ENCODE peak calls at places on chromosomes 13 and 19, in four cellular contexts. C is cardiac muscle cell, G is neural progenitor cell, Q is PC-9. F is an unnamed sample. For H3K4me1, the result is how much of the 10 kb centered on the place peaks cover.

GRCh38 chr19:2166741-2167738 is 3.3 kb downstream of the DOT1L start:
- DNase-seq in C (peak), G (no peak), Q (no peak), F (peak)

GRCh38 chr13:83190020-83190419 is 692.3 kb downstream of the SLITRK1 start:
- DNase-seq in Q (no peak), G (no peak), C (peak), F (no peak)

GRCh38 chr13:80339841-80340642 is 884 bp downstream of the SPRY2 start:
- DNase-seq in C (peak), Q (no peak), G (peak), F (peak)

GRCh38 chr19:33634361-33635091 is 12.8 kb downstream of the CHST8 start:
- DNase-seq in C (no peak), G (no peak), Q (no peak), F (no peak)

GRCh38 chr13:48818495-48818961 is 157.2 kb upstream of the FNDC3A start:
- DNase-seq in Q (no peak), C (peak), G (no peak), F (no peak)

GRCh38 chr13:51034906-51035305 is 76.2 kb downstream of the C13orf42 start:
- DNase-seq in G (no peak), C (no peak), Q (no peak), F (no peak)

GRCh38 chr13:111206148-111206547 is 91.0 kb downstream of the ARHGEF7 start:
- DNase-seq in G (no peak), Q (no peak), C (no peak), F (no peak)

GRCh38 chr13:29901714-29902631 is 51.6 kb upstream of the UBL3 start:
- DNase-seq in C (peak), Q (peak), G (no peak), F (peak)

GRCh38 chr13:40639226-40639681 is 27.2 kb downstream of the FOXO1 start:
- DNase-seq in C (peak), G (no peak), Q (no peak), F (no peak)

GRCh38 chr19:55681131-55682087 is 6.4 kb downstream of the EPN1 start:
- DNase-seq in G (no peak), C (no peak), Q (no peak), F (no peak)

GRCh38 chr13:28854657-28855056 is 34.5 kb downstream of the MTUS2 start:
- DNase-seq in C (no peak), Q (no peak), G (peak), F (no peak)

GRCh38 chr19:42272989-42273406 is 3.9 kb downstream of the CIC start:
- DNase-seq in Q (no peak), G (no peak), C (no peak), F (no peak)

GRCh38 chr13:30308548-30308947 is 1.2 kb upstream of the KATNAL1 start:
- DNase-seq in G (no peak), Q (no peak), C (peak), F (no peak)

GRCh38 chr13:106533940-106534843 is 1.3 kb downstream of the EFNB2 start:
- DNase-seq in C (peak), G (peak), Q (peak), F (peak)

GRCh38 chr19:46753420-46754155 is 7.3 kb upstream of the STRN4 start:
- DNase-seq in G (peak), C (peak), Q (no peak), F (peak)

GRCh38 chr13:107271226-107271625 is 703.3 kb upstream of the ARGLU1 start:
- DNase-seq in Q (no peak), C (peak), G (peak), F (no peak)

GRCh38 chr19:2273356-2274184 is 8.4 kb downstream of the PEAK3 start:
- DNase-seq in G (peak), C (peak), Q (peak), F (peak)

GRCh38 chr13:60120617-60121016 is 43.1 kb downstream of the DIAPH3 start:
- DNase-seq in G (no peak), Q (no peak), C (no peak), F (no peak)

GRCh38 chr13:51271528-51272070 is 49.4 kb downstream of the FAM124A start:
- DNase-seq in C (no peak), G (no peak), Q (no peak), F (no peak)

GRCh38 chr19:40740747-40741146 is 9.5 kb downstream of the ACTMAP start:
- DNase-seq in G (no peak), C (no peak), Q (no peak), F (no peak)

GRCh38 chr13:76016799-76017198 is 380.7 kb downstream of the LMO7 start:
- DNase-seq in G (peak), C (peak), Q (no peak), F (peak)

GRCh38 chr13:105611424-105611823 is 924.0 kb downstream of the EFNB2 start:
- DNase-seq in Q (no peak), C (peak), G (no peak), F (no peak)

GRCh38 chr19:28710278-28710677 is 502.7 kb downstream of the UQCRFS1 start:
- DNase-seq in C (peak), Q (peak), G (peak), F (peak)

GRCh38 chr13:78147905-78148304 is 229.3 kb upstream of the EDNRB start:
- DNase-seq in G (no peak), C (peak), Q (peak), F (no peak)

GRCh38 chr19:50556236-50557008 is 11.8 kb downstream of the LRRC4B start:
- DNase-seq in C (peak), G (peak), Q (no peak), F (peak)

GRCh38 chr19:30665449-30665848 is 293.3 kb downstream of the ZNF536 start:
- DNase-seq in Q (no peak), G (no peak), C (no peak), F (no peak)
- H3K4me1 ChIP-seq in Q (under half), G (under half), C (under half), F (under half)

GRCh38 chr13:114101831-114102520 is 30.4 kb downstream of the RASA3 start:
- DNase-seq in Q (no peak), C (no peak), G (no peak), F (no peak)

GRCh38 chr13:114102521-114103288 is 29.7 kb downstream of the RASA3 start:
- DNase-seq in G (no peak), Q (no peak), C (no peak), F (no peak)

GRCh38 chr13:114099918-114100445 is 32.4 kb downstream of the RASA3 start:
- DNase-seq in G (peak), Q (no peak), C (peak), F (no peak)

GRCh38 chr13:114100446-114101320 is 31.7 kb downstream of the RASA3 start:
- DNase-seq in C (no peak), G (no peak), Q (no peak), F (peak)

GRCh38 chr13:114101325-114101821 is 31.1 kb downstream of the RASA3 start:
- DNase-seq in G (no peak), Q (no peak), C (no peak), F (no peak)
- H3K4me1 ChIP-seq in G (under half), Q (under half), C (under half), F (under half)

GRCh38 chr19:7870571-7871279 is 3.5 kb downstream of the PRR36 start:
- DNase-seq in G (peak), Q (peak), C (peak), F (peak)

GRCh38 chr19:7869910-7870511 is 4.2 kb downstream of the PRR36 start:
- DNase-seq in Q (peak), C (no peak), G (peak), F (peak)

GRCh38 chr19:7871530-7872305 is 2.5 kb downstream of the PRR36 start:
- DNase-seq in G (peak), Q (peak), C (peak), F (peak)

GRCh38 chr19:7872306-7873204 is 1.6 kb downstream of the PRR36 start:
- DNase-seq in C (no peak), Q (no peak), G (no peak), F (no peak)

GRCh38 chr19:7871280-7871529 is 3.0 kb downstream of the PRR36 start:
- DNase-seq in Q (no peak), C (no peak), G (no peak), F (no peak)
- H3K4me1 ChIP-seq in Q (under half), C (under half), G (under half), F (under half)

DNA sequence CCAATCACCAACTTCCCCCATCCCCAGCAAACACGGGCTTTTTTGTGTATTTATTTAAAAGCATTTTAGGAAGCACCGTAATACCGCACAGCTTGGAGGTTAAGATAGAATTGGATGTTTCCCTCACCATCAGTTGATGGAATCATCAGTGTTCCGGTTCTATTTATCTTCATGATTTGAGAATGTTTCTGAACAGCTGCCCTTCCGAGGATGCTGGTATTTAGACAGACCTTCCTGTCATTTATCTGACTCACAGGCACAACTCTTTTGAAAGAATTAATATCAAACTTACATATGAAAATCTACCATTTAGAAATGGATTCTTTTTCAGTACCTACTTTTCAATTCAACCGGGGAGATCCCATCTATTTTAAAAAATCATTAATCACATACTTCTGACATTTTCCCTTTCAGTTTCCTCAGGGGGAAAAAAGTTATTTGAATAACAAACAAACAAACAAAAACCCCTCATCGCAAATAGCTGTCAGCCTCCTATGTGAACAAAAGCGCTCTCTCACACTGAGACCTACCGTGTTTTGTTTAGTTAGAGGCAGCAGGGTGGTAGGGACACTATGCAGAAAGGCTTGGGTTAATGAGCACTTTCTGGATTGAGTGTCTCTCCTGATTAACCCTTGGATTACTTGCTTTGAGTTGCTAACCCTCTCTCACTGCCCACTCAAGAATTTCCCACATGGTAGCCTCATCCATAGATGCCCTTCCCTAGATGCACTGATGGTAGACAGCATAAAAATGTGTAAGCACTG is 189.3 kb downstream of the TM9SF2 start:
- DNase-seq in Q (no peak), C (no peak), G (peak), F (peak)
- H3K4me1 ChIP-seq in Q (under half), C (under half), G (half or more), F (under half)

GRCh38 chr13:99507054-99507453 is 5.8 kb downstream of the TM9SF2 start:
- DNase-seq in Q (no peak), C (no peak), G (no peak), F (no peak)

GRCh38 chr13:99506632-99507031 is 5.4 kb downstream of the TM9SF2 start:
- DNase-seq in Q (no peak), G (no peak), C (no peak), F (no peak)

GRCh38 chr13:99509477-99509876 is 8.2 kb downstream of the TM9SF2 start:
- DNase-seq in C (no peak), Q (no peak), G (no peak), F (no peak)

GRCh38 chr13:99501952-99502310 is 659 bp downstream of the TM9SF2 start:
- DNase-seq in C (peak), Q (no peak), G (no peak), F (no peak)

DNA sequence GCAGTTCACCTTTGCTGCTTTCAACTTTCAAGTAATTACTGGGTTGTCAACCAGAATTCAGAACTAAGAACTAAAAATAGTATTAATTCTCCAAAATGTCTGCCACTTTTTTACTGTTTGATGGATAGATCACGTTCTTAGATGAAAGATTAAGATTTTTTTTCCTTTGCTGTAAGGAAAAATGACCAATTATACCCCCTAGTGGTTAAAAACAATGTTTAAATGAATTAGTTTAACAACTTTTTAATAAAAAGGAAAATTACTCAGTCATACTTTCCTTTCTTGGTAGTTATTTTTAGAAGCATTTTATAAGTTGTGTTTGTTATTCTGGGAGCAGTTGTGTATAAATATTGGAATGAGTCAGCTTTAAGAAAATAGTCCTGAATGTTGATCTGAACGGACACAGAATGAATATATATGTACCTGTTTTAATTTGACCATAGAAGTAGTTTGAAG is 4.6 kb downstream of the TM9SF2 start:
- DNase-seq in Q (no peak), G (no peak), C (peak), F (no peak)
- H3K4me1 ChIP-seq in Q (under half), G (under half), C (under half), F (under half)

GRCh38 chr13:97441414-97441813 is 7.4 kb downstream of the RAP2A start:
- DNase-seq in C (no peak), G (no peak), Q (no peak), F (no peak)
- H3K4me1 ChIP-seq in C (under half), G (under half), Q (under half), F (under half)

DNA sequence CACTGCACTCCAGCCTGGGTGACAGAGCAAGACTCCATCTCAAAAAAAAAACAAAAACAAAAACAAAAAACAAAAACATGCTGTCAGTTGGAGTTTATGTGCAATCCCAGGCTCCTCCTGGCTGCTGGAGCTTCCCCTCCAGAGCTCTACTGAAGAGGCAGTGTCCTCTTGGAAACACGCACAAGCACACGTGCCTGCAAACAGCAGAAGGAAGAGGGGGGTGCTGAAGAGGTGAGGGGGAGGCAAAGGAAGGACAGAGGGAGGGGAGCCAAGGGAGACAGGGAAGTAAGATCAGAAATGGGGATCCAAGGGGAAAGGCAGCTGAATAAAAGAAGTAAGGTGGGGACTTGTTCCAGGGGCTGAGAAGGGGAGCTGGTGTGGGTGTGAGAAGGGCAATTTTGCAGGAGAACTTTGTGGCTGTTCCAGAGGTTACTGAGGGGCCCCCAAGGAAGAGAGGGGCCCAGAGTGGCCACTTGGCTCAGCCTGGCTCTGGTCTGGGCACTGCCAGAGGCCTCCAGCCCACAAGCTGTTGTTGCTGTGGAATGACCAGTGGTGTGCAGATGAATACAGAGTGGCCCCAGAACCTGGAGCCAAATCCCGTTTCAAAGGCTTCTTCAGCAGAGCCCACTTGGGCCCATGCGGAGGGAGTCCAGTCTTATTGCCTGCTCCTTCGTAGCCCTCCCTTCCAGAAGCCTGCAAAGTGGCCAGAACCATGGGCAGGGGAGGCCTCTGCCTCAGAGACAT is 34.4 kb downstream of the LYL1 start:
- DNase-seq in Q (no peak), G (no peak), C (no peak), F (no peak)
- H3K4me1 ChIP-seq in Q (under half), G (under half), C (under half), F (under half)

F was measured in HAP-1.